ENCODE peak calls at places on chromosomes 5 and 9, in seven cellular contexts. K is epithelial cell of esophagus, U is keratinocyte, Z is GM13977, V is caudate nucleus, G is mesothelial cell of epicardium, Y is T-helper 1 cell. H is an unnamed sample.
A peak's percentile ranks its signal among the peaks of the same experiment; 100 is the strongest.

GRCh38 chr9:85421641-85422040 is 320.1 kb downstream of the AGTPBP1 start:
- DNase-seq in K (no peak), U (no peak), Z (no peak), V (no peak), G (no peak), Y (no peak), H (no peak)

GRCh38 chr9:14031761-14032279 is 282.1 kb downstream of the NFIB start:
- DNase-seq in K (no peak), U (no peak), Z (no peak), V (no peak), G (no peak), Y (no peak), H (no peak)

GRCh38 chr5:74044936-74045335 is 418.9 kb downstream of the ARHGEF28 start:
- DNase-seq in K (no peak), U (no peak), Z (no peak), V (no peak), G (no peak), Y (no peak), H (no peak)

GRCh38 chr5:73815631-73816030 is 189.6 kb downstream of the ARHGEF28 start:
- DNase-seq in K (peak; percentile 91), U (peak; percentile 44), Z (no peak), V (no peak), G (no peak), Y (no peak), H (no peak)

GRCh38 chr5:160469156-160470144 is 47.8 kb downstream of the PTTG1 start:
- DNase-seq in K (no peak), U (no peak), Z (no peak), V (no peak), G (no peak), Y (no peak), H (no peak)

GRCh38 chr5:178583279-178583678 is 6.9 kb downstream of the COL23A1 start:
- DNase-seq in K (no peak), U (no peak), Z (no peak), V (no peak), G (no peak), Y (no peak), H (no peak)

GRCh38 chr9:2050236-2050635 is 35.1 kb downstream of the SMARCA2 start:
- DNase-seq in K (no peak), U (no peak), Z (no peak), V (no peak), G (no peak), Y (no peak), H (no peak)

GRCh38 chr9:76610009-76610352 is 151.0 kb downstream of the GCNT1 start:
- DNase-seq in K (no peak), U (no peak), Z (no peak), V (no peak), G (no peak), Y (no peak), H (peak; percentile 3)

GRCh38 chr5:126031989-126032716 is 391.1 kb upstream of the GRAMD2B start:
- DNase-seq in K (peak; percentile 65), U (no peak), Z (no peak), V (no peak), G (no peak), Y (no peak), H (no peak)

GRCh38 chr5:180802325-180803180 is at the start of gene MGAT1:
- DNase-seq in K (peak; percentile 86), U (no peak), Z (peak; percentile 98), V (peak; percentile 68), G (peak; percentile 82), Y (peak; percentile 70), H (peak; percentile 62)

GRCh38 chr9:27770541-27770940 is 197.3 kb upstream of the C9orf72 start:
- DNase-seq in K (no peak), U (no peak), Z (no peak), V (no peak), G (no peak), Y (no peak), H (no peak)

GRCh38 chr5:146903789-146904188 is 25.2 kb upstream of the PPP2R2B start:
- DNase-seq in K (peak; percentile 59), U (no peak), Z (no peak), V (no peak), G (no peak), Y (no peak), H (no peak)

GRCh38 chr5:132421442-132421841 is 51.9 kb downstream of the SLC22A5 start:
- DNase-seq in K (no peak), U (no peak), Z (no peak), V (no peak), G (no peak), Y (no peak), H (no peak)